ENCODE peak calls at places on chromosomes 13 and 19, in four cellular contexts. G, X, D and M are unnamed samples.

GRCh38 chr13:63774133-63774532 is 2358.5 kb upstream of the PCDH20 start:
- DNase-seq in G (no peak), X (no peak), D (no peak), M (no peak)

GRCh38 chr13:37136187-37136586 is 30.7 kb upstream of the CSNK1A1L start:
- DNase-seq in G (no peak), X (no peak), D (no peak), M (no peak)

GRCh38 chr19:57934820-57935665 is at the start of gene ZNF418:
- DNase-seq in G (peak), X (peak), D (peak), M (peak)

GRCh38 chr19:7348587-7349230 is at the start of gene ARHGEF18:
- DNase-seq in G (no peak), X (no peak), D (peak), M (peak)

GRCh38 chr13:97976551-97977375 is 23.3 kb downstream of the IPO5 start:
- DNase-seq in G (peak), X (no peak), D (no peak), M (peak)

GRCh38 chr13:39602277-39602613 is 748 bp downstream of the LHFPL6 start:
- DNase-seq in G (no peak), X (no peak), D (no peak), M (no peak)

GRCh38 chr13:97853550-97853949 is 99.9 kb upstream of the IPO5 start:
- DNase-seq in G (no peak), X (no peak), D (no peak), M (no peak)

GRCh38 chr19:51607920-51608562 is 22.2 kb downstream of the SIGLEC5 start:
- DNase-seq in G (peak), X (peak), D (peak), M (no peak)

GRCh38 chr19:33152178-33152577 is 20.3 kb downstream of the WDR88 start:
- DNase-seq in G (no peak), X (no peak), D (no peak), M (no peak)

GRCh38 chr13:41596190-41596589 is 138.8 kb downstream of the RGCC start:
- DNase-seq in G (no peak), X (no peak), D (no peak), M (no peak)

GRCh38 chr13:36904219-36904618 is 15.8 kb downstream of the SMAD9 start:
- DNase-seq in G (no peak), X (no peak), D (no peak), M (no peak)

GRCh38 chr13:59780058-59780457 is 383.7 kb downstream of the DIAPH3 start:
- DNase-seq in G (no peak), X (no peak), D (no peak), M (no peak)

GRCh38 chr13:98429977-98430785 is 146.7 kb downstream of the STK24 start:
- DNase-seq in G (no peak), X (peak), D (no peak), M (no peak)

GRCh38 chr13:102236830-102237621 is 164.8 kb downstream of the FGF14 start:
- DNase-seq in G (no peak), X (no peak), D (no peak), M (no peak)

GRCh38 chr19:28468701-28469459 is 744.1 kb downstream of the UQCRFS1 start:
- DNase-seq in G (no peak), X (peak), D (no peak), M (no peak)

GRCh38 chr13:85693889-85694511 is 105.2 kb downstream of the SLITRK6 start:
- DNase-seq in G (peak), X (no peak), D (no peak), M (no peak)

GRCh38 chr19:8259142-8259921 is 48.8 kb downstream of the CD320 start:
- DNase-seq in G (no peak), X (no peak), D (no peak), M (no peak)

GRCh38 chr19:18232540-18233223 is 6.4 kb upstream of the PDE4C start:
- DNase-seq in G (peak), X (no peak), D (no peak), M (no peak)

GRCh38 chr19:15869109-15869555 is 28.7 kb downstream of the CYP4F2 start:
- DNase-seq in G (peak), X (no peak), D (no peak), M (no peak)

GRCh38 chr19:5395996-5396939 is 55.7 kb upstream of the PTPRS start:
- DNase-seq in G (no peak), X (no peak), D (no peak), M (no peak)

GRCh38 chr19:56141416-56141992 is 417 bp downstream of the ZNF444 start:
- DNase-seq in G (no peak), X (no peak), D (no peak), M (no peak)

GRCh38 chr19:54245936-54246335 is 3.3 kb upstream of the LILRA6 start:
- DNase-seq in G (no peak), X (no peak), D (no peak), M (no peak)

GRCh38 chr13:50378513-50378970 is 363.3 kb downstream of the KCNRG start:
- DNase-seq in G (no peak), X (no peak), D (no peak), M (no peak)

GRCh38 chr19:16535381-16535780 is 6.9 kb downstream of the CHERP start:
- DNase-seq in G (no peak), X (no peak), D (no peak), M (no peak)

GRCh38 chr19:38194061-38194701 is 29.8 kb downstream of the DPF1 start:
- DNase-seq in G (peak), X (no peak), D (no peak), M (no peak)

GRCh38 chr19:45059258-45059965 is 16.9 kb downstream of the ZNF296 start:
- DNase-seq in G (peak), X (peak), D (peak), M (no peak)

GRCh38 chr19:42352216-42352892 is 26.9 kb downstream of the MEGF8 start:
- DNase-seq in G (peak), X (peak), D (peak), M (no peak)

GRCh38 chr19:33273881-33274662 is 28.3 kb downstream of the CEBPA start:
- DNase-seq in G (peak), X (peak), D (no peak), M (no peak)

GRCh38 chr19:919157-920050 is 2.3 kb downstream of the KISS1R start:
- DNase-seq in G (no peak), X (no peak), D (no peak), M (no peak)

GRCh38 chr13:105979586-105979985 is 555.9 kb downstream of the EFNB2 start:
- DNase-seq in G (peak), X (no peak), D (no peak), M (no peak)

GRCh38 chr19:14502334-14503092 is 6.6 kb upstream of the GIPC1 start:
- DNase-seq in G (peak), X (no peak), D (no peak), M (no peak)

GRCh38 chr13:24497742-24498141 is 14.8 kb downstream of the PARP4 start:
- DNase-seq in G (no peak), X (no peak), D (no peak), M (no peak)

GRCh38 chr19:8180018-8180417 is 29.2 kb upstream of the CERS4 start:
- DNase-seq in G (no peak), X (no peak), D (no peak), M (no peak)

GRCh38 chr13:97125051-97125809 is 96.9 kb upstream of the MBNL2 start:
- DNase-seq in G (peak), X (peak), D (no peak), M (peak)

GRCh38 chr19:6865849-6866248 is 21.5 kb upstream of the ADGRE1 start:
- DNase-seq in G (no peak), X (no peak), D (no peak), M (peak)

GRCh38 chr19:46660008-46660517 is 919 bp downstream of the DACT3 start:
- DNase-seq in G (peak), X (no peak), D (no peak), M (no peak)

GRCh38 chr19:3234800-3235199 is 10.3 kb downstream of the CELF5 start:
- DNase-seq in G (no peak), X (no peak), D (no peak), M (no peak)
- TF ChIP-seq CTCF in G (no peak), X (peak), D (no peak), M (peak)

DNA sequence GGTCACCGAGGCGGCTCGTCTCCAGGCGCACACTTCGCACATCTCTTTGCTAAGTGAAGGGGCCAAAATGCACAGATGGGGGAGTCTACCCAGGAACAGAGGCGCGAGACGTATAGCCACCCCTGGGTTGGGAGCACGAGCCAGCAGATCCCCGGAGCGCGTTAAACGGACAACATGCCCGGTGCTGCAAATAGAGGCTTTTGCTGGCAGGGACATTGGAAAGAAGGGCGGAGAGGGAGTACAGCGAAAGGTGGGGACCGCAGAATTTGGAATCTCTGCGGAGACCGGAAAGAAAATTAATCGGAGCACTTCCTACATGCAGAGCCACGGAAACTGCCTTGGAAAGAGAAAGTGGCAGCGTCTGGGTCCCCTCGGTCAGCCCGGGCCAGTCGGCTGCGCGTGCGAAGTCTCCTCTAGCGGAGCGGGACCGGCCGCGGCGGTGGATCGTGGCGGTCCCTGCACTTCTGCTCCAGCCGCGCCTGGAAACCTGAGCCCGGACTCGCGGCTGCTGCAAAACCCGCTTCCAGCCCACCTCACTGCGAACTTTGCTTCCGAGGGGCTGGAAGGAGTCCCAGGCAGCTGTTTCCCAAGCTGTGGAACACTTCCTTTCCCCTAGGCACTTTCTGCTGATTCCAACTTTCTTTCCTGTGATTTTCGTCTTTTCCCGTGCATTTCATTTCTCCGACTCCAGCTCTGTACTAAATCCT is 791 bp upstream of the PCDH9 start:
- DNase-seq in G (peak), X (peak), D (no peak), M (no peak)
- TF ChIP-seq CTCF in G (no peak), X (no peak), D (no peak), M (no peak)

GRCh38 chr13:26041476-26041875 is 10.3 kb downstream of the SHISA2 start:
- DNase-seq in G (no peak), X (no peak), D (no peak), M (no peak)

GRCh38 chr13:26036383-26036782 is 15.4 kb downstream of the SHISA2 start:
- DNase-seq in G (no peak), X (no peak), D (no peak), M (no peak)

GRCh38 chr13:26038931-26039475 is 12.8 kb downstream of the SHISA2 start:
- DNase-seq in G (no peak), X (no peak), D (no peak), M (no peak)

GRCh38 chr13:26034018-26034417 is 17.8 kb downstream of the SHISA2 start:
- DNase-seq in G (no peak), X (no peak), D (no peak), M (no peak)

GRCh38 chr13:26037302-26037701 is 14.5 kb downstream of the SHISA2 start:
- DNase-seq in G (peak), X (no peak), D (no peak), M (no peak)
- TF ChIP-seq CTCF in G (peak), X (peak), D (peak), M (peak)

GRCh38 chr19:13198634-13199033 is 48.4 kb downstream of the IER2 start:
- DNase-seq in G (no peak), X (no peak), D (no peak), M (no peak)

GRCh38 chr19:13190781-13191540 is 40.8 kb downstream of the IER2 start:
- DNase-seq in G (no peak), X (no peak), D (no peak), M (no peak)

GRCh38 chr19:13195678-13196077 is 45.5 kb downstream of the IER2 start:
- DNase-seq in G (peak), X (no peak), D (peak), M (peak)
- TF ChIP-seq CTCF in G (no peak), X (no peak), D (peak), M (peak)

GRCh38 chr19:11089254-11090013 is at the start of gene LDLR:
- DNase-seq in G (peak), X (peak), D (no peak), M (peak)

GRCh38 chr19:11092181-11092538 is 2.9 kb downstream of the LDLR start:
- DNase-seq in G (peak), X (peak), D (no peak), M (no peak)

GRCh38 chr19:11091343-11092153 is 2.3 kb downstream of the LDLR start:
- DNase-seq in G (peak), X (peak), D (no peak), M (no peak)

GRCh38 chr19:11088508-11089253 is 582 bp upstream of the LDLR start:
- DNase-seq in G (no peak), X (peak), D (no peak), M (no peak)

DNA sequence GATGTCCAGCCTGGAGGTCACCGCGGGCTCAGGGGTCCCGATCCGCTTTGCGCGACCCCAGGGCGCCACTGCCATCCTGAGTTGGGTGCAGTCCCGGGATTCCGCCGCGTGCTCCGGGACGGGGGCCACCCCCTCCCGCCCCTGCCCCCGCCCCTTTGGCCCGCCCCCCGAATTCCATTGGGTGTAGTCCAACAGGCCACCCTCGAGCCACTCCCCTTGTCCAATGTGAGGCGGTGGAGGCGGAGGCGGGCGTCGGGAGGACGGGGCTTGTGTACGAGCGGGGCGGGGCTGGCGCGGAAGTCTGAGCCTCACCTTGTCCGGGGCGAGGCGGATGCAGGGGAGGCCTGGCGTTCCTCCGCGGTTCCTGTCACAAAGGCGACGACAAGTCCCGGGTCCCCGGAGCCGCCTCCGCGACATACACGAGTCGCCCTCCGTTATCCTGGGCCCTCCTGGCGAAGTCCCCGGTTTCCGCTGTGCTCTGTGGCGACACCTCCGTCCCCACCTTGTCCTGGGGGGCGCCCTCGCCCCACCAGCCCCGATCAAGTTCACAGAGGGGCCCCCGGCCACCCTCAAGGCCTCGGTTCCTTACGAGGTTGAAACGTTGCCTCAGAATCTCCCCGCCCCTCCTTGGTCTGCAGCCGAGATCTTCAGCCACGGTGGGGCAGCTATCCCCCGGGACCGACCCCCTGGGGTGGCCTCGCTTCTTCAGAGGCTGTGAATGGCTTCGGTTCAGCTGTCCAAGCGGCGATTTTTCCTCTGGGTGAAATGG is 1.2 kb downstream of the LDLR start:
- DNase-seq in G (peak), X (peak), D (peak), M (peak)
- TF ChIP-seq CTCF in G (no peak), X (no peak), D (no peak), M (no peak)

DNA sequence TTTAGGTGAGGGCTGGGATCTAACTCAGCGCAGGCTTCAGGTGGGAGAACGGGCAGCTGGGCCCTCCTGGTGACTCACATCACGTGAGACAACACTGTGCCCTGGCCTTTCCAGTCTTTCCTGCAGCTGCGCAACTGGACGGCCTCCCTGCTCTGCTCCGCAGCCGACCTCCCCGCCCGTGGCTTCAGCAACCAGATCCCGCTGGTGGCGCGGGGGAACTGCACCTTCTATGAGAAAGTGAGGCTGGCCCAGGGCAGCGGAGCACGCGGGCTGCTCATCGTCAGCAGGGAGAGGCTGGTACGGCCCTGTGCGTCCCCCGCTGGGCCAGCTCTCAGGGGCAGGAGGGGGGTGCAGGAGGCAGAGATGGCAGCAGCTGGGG is 8.8 kb downstream of the SPPL2B start:
- DNase-seq in G (no peak), X (peak), D (no peak), M (no peak)
- TF ChIP-seq CTCF in G (no peak), X (peak), D (no peak), M (no peak)

DNA sequence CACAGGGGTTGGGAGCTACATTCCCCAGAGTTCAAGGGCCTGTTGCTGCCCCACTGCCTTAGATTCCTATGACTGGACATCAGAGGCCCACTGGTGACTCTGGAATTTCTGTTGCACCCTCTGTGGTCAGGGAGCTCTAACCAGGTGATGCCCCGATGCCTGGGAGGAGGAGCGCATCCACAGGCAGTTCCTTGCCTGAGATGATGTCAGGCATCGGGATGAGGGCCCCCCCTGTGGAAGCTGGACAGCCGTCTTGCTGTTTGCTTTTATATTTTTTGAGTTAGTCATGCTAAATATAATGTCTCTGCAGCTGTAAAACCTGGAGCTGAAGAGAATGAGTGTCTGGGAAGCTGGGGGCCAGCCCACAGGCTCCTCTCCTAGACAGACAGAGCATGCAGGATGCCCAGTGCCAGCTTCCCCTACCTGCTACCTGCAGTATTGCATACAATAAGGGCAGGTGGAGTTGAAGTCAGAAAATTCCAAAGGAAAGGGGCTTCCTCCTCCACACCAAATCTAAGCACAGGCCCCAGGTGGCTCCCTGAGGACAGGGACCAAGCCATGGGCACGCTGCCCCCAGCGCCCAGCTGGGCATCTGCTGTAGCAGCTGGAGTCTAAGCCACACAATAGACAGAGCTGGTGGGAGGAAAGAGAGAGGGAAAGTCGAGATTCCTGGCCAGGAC is 16.2 kb downstream of the COL4A2 start:
- DNase-seq in G (peak), X (peak), D (no peak), M (no peak)
- TF ChIP-seq CTCF in G (no peak), X (peak), D (no peak), M (no peak)

GRCh38 chr19:19997656-19998268 is 41.5 kb downstream of the ZNF682 start:
- DNase-seq in G (no peak), X (no peak), D (peak), M (no peak)
- TF ChIP-seq CTCF in G (no peak), X (peak), D (peak), M (peak)

DNA sequence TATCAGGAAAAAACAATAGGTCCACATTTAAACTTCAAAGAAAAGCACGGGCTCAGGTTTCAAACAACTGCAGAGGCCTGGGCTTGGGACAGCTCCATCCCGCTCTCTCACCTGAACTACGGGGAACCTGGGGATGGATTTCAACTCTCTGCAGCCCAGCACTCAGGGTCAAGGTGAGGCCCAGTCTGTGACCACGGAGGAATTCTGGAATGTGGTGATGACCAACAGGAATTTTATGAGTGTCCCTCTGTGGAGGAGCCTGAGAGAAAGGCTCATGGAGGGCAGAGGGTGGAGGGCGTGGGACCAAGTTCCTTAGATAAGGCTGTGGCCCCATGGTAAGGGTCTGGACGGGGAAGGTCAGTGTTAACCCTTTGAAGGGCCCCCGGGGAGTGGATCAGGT is 220.8 kb upstream of the MAB21L1 start:
- DNase-seq in G (no peak), X (no peak), D (no peak), M (no peak)
- TF ChIP-seq CTCF in G (no peak), X (no peak), D (no peak), M (no peak)

GRCh38 chr13:79874396-79875360 is 393.7 kb downstream of the NDFIP2 start:
- DNase-seq in G (no peak), X (no peak), D (no peak), M (no peak)
- TF ChIP-seq CTCF in G (no peak), X (no peak), D (no peak), M (no peak)